ENCODE peak calls at places on chromosome 22, in six cellular contexts. L, Y, W, R, P and Q are unnamed samples.

GRCh38 chr22:24969588-24970301 is 17.2 kb downstream of the KIAA1671 start:
- DNase-seq in L (peak), Y (no peak), W (no peak), R (no peak), P (no peak), Q (no peak)

GRCh38 chr22:38177926-38178604 is 3.6 kb downstream of the PLA2G6 start:
- DNase-seq in L (peak), Y (peak), W (peak), R (no peak), P (no peak), Q (peak)

GRCh38 chr22:40638261-40638660 is 1.7 kb upstream of the MRTFA start:
- DNase-seq in L (no peak), Y (no peak), W (no peak), R (peak), P (no peak), Q (no peak)

GRCh38 chr22:19875531-19876313 is 21.0 kb upstream of the GNB1L start:
- DNase-seq in L (peak), Y (peak), W (peak), R (peak), P (no peak), Q (no peak)

GRCh38 chr22:47123827-47124442 is 361.5 kb downstream of the TBC1D22A start:
- DNase-seq in L (no peak), Y (no peak), W (peak), R (peak), P (no peak), Q (no peak)

GRCh38 chr22:37968452-37969251 is 15.2 kb downstream of the POLR2F start:
- DNase-seq in L (no peak), Y (no peak), W (no peak), R (no peak), P (no peak), Q (no peak)

GRCh38 chr22:22896601-22897000 is 9.0 kb downstream of the IGLL5 start:
- DNase-seq in L (no peak), Y (no peak), W (no peak), R (no peak), P (no peak), Q (no peak)

GRCh38 chr22:43881091-43882061 is 10.4 kb downstream of the PNPLA5 start:
- DNase-seq in L (no peak), Y (no peak), W (peak), R (peak), P (no peak), Q (no peak)

GRCh38 chr22:35230839-35231584 is 26.3 kb upstream of the HMGXB4 start:
- DNase-seq in L (no peak), Y (no peak), W (no peak), R (no peak), P (no peak), Q (no peak)

GRCh38 chr22:44351685-44352377 is 39.1 kb upstream of the SHISAL1 start:
- DNase-seq in L (no peak), Y (peak), W (peak), R (no peak), P (no peak), Q (no peak)

GRCh38 chr22:45006101-45006872 is 3.5 kb downstream of the PHF21B start:
- DNase-seq in L (no peak), Y (no peak), W (no peak), R (no peak), P (no peak), Q (no peak)

GRCh38 chr22:44595841-44596341 is 97.9 kb upstream of the RTL6 start:
- DNase-seq in L (no peak), Y (no peak), W (no peak), R (no peak), P (no peak), Q (no peak)

GRCh38 chr22:20523118-20523983 is 15.9 kb downstream of the MED15 start:
- DNase-seq in L (no peak), Y (no peak), W (peak), R (no peak), P (no peak), Q (no peak)

GRCh38 chr22:48320671-48321515 is 1506.8 kb downstream of the BRD1 start:
- DNase-seq in L (no peak), Y (peak), W (peak), R (peak), P (no peak), Q (no peak)

GRCh38 chr22:44033287-44033686 is 9.2 kb downstream of the PARVB start:
- DNase-seq in L (no peak), Y (no peak), W (no peak), R (no peak), P (no peak), Q (no peak)

GRCh38 chr22:19131685-19132015 is 542 bp downstream of the TSSK2 start:
- DNase-seq in L (no peak), Y (no peak), W (peak), R (no peak), P (no peak), Q (no peak)

GRCh38 chr22:48659393-48659792 is 1168.3 kb downstream of the BRD1 start:
- DNase-seq in L (no peak), Y (no peak), W (no peak), R (no peak), P (no peak), Q (no peak)

GRCh38 chr22:47627561-47628253 is 865.3 kb downstream of the TBC1D22A start:
- DNase-seq in L (no peak), Y (no peak), W (no peak), R (peak), P (peak), Q (no peak)

GRCh38 chr22:32723632-32724031 is 77.9 kb upstream of the TIMP3 start:
- DNase-seq in L (peak), Y (no peak), W (peak), R (peak), P (peak), Q (no peak)

GRCh38 chr22:45812910-45813309 is 141.3 kb downstream of the ATXN10 start:
- DNase-seq in L (no peak), Y (no peak), W (no peak), R (no peak), P (no peak), Q (no peak)

GRCh38 chr22:20166703-20167102 is 15.8 kb upstream of the CCDC188 start:
- DNase-seq in L (no peak), Y (no peak), W (no peak), R (no peak), P (no peak), Q (no peak)

GRCh38 chr22:19177164-19178064 is 1.1 kb downstream of the SLC25A1 start:
- DNase-seq in L (no peak), Y (peak), W (no peak), R (no peak), P (no peak), Q (no peak)

GRCh38 chr22:27952091-27952490 is 33.0 kb upstream of the PITPNB start:
- DNase-seq in L (no peak), Y (no peak), W (no peak), R (no peak), P (no peak), Q (no peak)

GRCh38 chr22:31605851-31606585 is 56.0 kb downstream of the PISD start:
- DNase-seq in L (no peak), Y (no peak), W (peak), R (no peak), P (peak), Q (no peak)

GRCh38 chr22:45127866-45128265 is 35.9 kb upstream of the NUP50 start:
- DNase-seq in L (no peak), Y (no peak), W (no peak), R (no peak), P (no peak), Q (no peak)

GRCh38 chr22:27554841-27555456 is 246.6 kb downstream of the MN1 start:
- DNase-seq in L (no peak), Y (no peak), W (no peak), R (no peak), P (no peak), Q (no peak)

GRCh38 chr22:36722055-36722454 is 18.5 kb upstream of the CACNG2 start:
- DNase-seq in L (no peak), Y (no peak), W (no peak), R (no peak), P (no peak), Q (no peak)

GRCh38 chr22:40764743-40765441 is 54.3 kb downstream of the SLC25A17 start:
- DNase-seq in L (no peak), Y (no peak), W (no peak), R (no peak), P (no peak), Q (no peak)

GRCh38 chr22:19477321-19478085 is 1.5 kb downstream of the UFD1 start:
- DNase-seq in L (no peak), Y (no peak), W (no peak), R (no peak), P (no peak), Q (no peak)

GRCh38 chr22:18954333-18954732 is 18.2 kb upstream of the PRODH start:
- DNase-seq in L (peak), Y (peak), W (peak), R (peak), P (peak), Q (no peak)

GRCh38 chr22:50398698-50399648 is 55.8 kb downstream of the PPP6R2 start:
- DNase-seq in L (no peak), Y (no peak), W (no peak), R (no peak), P (no peak), Q (no peak)

GRCh38 chr22:37193629-37194191 is 5.7 kb upstream of the C1QTNF6 start:
- DNase-seq in L (peak), Y (no peak), W (peak), R (no peak), P (no peak), Q (no peak)

GRCh38 chr22:19902245-19902699 is 39.3 kb upstream of the COMT start:
- DNase-seq in L (no peak), Y (no peak), W (peak), R (no peak), P (no peak), Q (peak)

GRCh38 chr22:44538071-44538470 is 40.0 kb upstream of the RTL6 start:
- DNase-seq in L (no peak), Y (no peak), W (no peak), R (peak), P (no peak), Q (no peak)

GRCh38 chr22:43435851-43436535 is 24.2 kb downstream of the MPPED1 start:
- DNase-seq in L (no peak), Y (no peak), W (peak), R (peak), P (no peak), Q (no peak)

GRCh38 chr22:24424001-24424900 is 3.1 kb upstream of the ADORA2A start:
- DNase-seq in L (no peak), Y (peak), W (peak), R (no peak), P (no peak), Q (no peak)

GRCh38 chr22:47248925-47249324 is 486.5 kb downstream of the TBC1D22A start:
- DNase-seq in L (no peak), Y (no peak), W (no peak), R (no peak), P (no peak), Q (no peak)

GRCh38 chr22:46010951-46011626 is 34.1 kb upstream of the WNT7B start:
- DNase-seq in L (no peak), Y (no peak), W (peak), R (peak), P (no peak), Q (peak)

GRCh38 chr22:35971418-35972119 is 57.1 kb downstream of the RBFOX2 start:
- DNase-seq in L (no peak), Y (no peak), W (no peak), R (no peak), P (no peak), Q (no peak)

GRCh38 chr22:32684148-32684821 is 117.2 kb upstream of the TIMP3 start:
- DNase-seq in L (no peak), Y (no peak), W (no peak), R (no peak), P (no peak), Q (no peak)

GRCh38 chr22:17838180-17838865 is 64.1 kb upstream of the BID start:
- DNase-seq in L (no peak), Y (no peak), W (no peak), R (no peak), P (no peak), Q (no peak)

GRCh38 chr22:17841836-17842235 is 67.6 kb upstream of the BID start:
- DNase-seq in L (no peak), Y (no peak), W (no peak), R (no peak), P (no peak), Q (no peak)

GRCh38 chr22:17835256-17835655 is 61.0 kb upstream of the BID start:
- DNase-seq in L (no peak), Y (no peak), W (no peak), R (no peak), P (no peak), Q (no peak)

GRCh38 chr22:17832665-17833064 is 58.4 kb upstream of the BID start:
- DNase-seq in L (no peak), Y (no peak), W (no peak), R (no peak), P (no peak), Q (no peak)

DNA sequence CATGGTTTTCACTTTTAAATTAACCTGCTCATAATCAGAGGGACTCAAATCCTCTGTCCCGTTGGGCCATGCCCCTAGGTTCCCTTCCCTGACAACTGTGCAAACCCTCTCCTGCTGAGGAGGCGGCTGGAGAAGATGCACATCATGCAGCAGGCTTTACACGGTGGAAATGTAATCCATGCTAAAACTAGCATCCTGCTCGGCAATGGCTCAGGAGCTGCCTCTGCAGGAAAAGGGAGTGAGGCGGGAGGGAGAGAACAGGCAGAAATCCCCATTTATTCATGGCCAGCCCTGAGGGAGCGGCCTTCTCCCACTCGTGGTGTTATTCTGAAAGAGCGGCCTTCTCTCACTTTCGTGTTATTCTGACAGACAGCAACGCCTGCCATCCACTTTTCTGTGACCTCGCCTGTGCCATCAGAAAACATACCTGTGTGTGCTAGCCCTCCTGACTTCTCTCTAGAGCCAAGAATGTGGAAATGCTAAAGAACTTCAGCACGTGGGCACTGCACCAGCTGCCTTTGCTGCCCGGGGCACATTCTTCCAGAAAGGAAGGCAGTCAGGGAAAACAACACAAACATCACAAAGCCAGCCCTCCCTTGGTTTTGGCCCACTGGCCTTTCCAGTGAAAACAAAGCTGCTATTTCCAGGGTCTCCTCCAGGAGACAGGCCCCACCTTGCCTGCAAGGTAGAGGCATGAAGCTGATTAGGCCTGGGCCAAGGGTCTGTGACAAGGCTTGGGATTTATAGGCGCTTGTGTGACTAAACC is 62.9 kb upstream of the BID start:
- DNase-seq in L (no peak), Y (peak), W (peak), R (no peak), P (no peak), Q (no peak)
- H3K4me3 ChIP-seq in L (no peak), Y (no peak), W (no peak), R (no peak), P (no peak), Q (no peak)

DNA sequence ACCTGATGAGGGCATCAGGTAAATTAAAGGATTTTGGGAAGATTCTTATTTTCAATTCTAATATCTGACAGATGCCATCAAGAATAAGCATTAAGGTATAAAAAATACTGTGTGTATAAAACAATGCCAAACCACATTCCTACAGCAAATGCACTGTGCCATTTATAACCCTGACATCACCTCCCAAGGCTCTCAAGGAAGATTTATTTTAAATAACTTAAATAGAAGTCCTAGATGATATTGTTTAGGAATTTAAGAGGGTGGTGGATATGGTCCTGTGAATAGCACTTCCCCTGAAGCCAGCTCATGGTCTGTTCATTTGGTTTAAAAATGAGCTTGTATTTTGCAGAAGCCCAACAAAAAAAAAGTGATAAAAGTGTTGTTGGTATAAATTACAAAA is 32.1 kb downstream of the PPIL2 start:
- DNase-seq in L (no peak), Y (no peak), W (no peak), R (no peak), P (no peak), Q (no peak)
- H3K27ac ChIP-seq in L (peak), Y (no peak), W (no peak), R (no peak), P (no peak), Q (peak)

GRCh38 chr22:17060126-17060525 is 24.7 kb upstream of the IL17RA start:
- DNase-seq in L (no peak), Y (no peak), W (no peak), R (no peak), P (no peak), Q (no peak)

GRCh38 chr22:17063372-17064106 is 21.3 kb upstream of the IL17RA start:
- DNase-seq in L (peak), Y (no peak), W (no peak), R (no peak), P (no peak), Q (no peak)

GRCh38 chr22:17056807-17057206 is 28.0 kb upstream of the IL17RA start:
- DNase-seq in L (no peak), Y (no peak), W (peak), R (no peak), P (no peak), Q (no peak)

GRCh38 chr22:17056058-17056457 is 28.7 kb upstream of the IL17RA start:
- DNase-seq in L (no peak), Y (no peak), W (no peak), R (no peak), P (no peak), Q (no peak)

DNA sequence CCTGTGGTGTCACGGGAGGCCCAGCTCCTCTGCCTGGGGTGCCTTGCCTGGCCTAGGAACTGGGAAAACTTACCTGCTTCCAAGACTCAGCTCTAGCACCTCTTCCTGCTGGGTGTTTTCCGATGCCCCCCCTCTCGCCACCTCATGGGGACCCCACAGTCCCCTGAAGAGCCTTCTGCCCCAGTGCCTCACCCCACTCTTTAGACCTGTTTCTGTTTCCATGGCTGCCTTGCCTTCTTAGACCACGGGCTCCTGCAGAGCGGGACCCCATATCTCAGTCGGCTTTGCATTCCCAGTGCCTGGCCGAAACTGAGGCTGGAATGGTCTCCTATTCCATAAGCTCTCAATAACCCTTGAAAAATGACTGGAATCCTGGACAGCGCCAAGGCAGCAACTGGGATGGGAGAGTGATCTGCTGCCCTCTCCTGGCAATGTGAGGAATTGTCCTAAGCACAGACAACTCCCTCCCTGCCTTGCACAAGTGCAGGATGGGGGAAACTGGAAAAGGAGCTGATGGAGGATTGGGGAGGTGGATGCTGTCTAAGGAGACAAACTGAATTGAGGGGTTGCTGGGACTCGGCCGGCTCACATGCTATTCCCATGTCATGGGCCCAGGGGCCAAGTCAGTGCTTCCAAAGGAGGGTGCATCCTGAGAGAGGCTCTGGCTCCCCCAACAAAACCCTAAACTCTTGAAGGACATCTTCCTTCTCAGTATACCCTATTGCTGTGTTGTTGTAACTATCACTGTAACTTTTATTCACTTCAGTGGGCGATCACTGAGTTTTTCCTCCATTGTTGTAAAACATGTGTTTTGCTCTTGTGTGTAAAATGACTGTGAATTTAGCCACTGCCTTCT is 26.6 kb upstream of the IL17RA start:
- DNase-seq in L (peak), Y (peak), W (no peak), R (peak), P (peak), Q (no peak)
- TF ChIP-seq CTCF in L (peak), Y (peak), W (peak), R (peak), P (peak), Q (peak)

GRCh38 chr22:30001459-30001858 is 78.8 kb upstream of the HORMAD2 start:
- DNase-seq in L (no peak), Y (no peak), W (no peak), R (no peak), P (no peak), Q (no peak)
- H3K4me3 ChIP-seq in L (no peak), Y (no peak), W (no peak), R (no peak), P (no peak), Q (no peak)

DNA sequence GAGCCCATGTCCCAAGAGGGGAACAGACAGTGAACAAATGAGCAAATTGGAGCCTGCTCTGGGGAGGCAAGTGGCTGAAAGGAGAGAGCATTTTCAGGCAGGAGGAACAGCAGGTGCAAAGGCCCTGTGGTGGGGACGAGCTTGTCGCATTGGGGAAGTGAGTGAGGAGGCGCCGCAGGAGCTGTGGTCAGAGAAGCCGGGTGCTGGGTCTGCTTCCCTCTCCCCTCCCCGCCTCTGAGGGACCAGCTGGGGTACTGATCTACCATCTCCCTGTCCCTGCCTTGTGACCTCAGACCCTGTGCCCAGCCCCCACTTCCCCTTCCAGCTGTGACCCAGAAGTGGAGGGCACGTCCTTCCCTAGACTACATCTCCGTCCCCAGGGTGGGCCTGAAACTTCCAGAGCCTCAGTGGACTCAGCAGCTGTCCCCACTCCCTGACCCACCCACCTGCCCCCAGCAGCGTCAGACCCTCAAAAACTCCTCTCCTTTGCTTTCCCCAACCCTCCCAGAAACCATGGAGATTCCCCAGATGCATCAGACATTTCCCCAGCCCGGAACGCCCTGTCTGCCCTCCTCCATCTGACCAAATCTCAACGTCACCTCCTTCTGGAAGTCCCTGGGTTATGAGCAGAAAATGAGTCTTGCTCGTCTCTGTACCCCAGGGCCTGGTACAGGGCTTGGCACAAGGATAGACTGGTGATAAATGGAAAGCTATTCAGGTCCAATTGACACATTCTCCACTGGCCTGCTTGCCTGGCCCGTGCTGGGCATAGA is 19.7 kb upstream of the PDGFB start:
- DNase-seq in L (peak), Y (no peak), W (no peak), R (no peak), P (no peak), Q (no peak)
- H3K27ac ChIP-seq in L (no peak), Y (no peak), W (no peak), R (no peak), P (peak), Q (peak)